ENCODE peak calls at places on chromosomes 7 and 10, in four cellular contexts. G, P, S and E are unnamed samples.

GRCh38 chr10:90326498-90327267 is 531.2 kb downstream of the HTR7 start:
- DNase-seq in G (no peak), P (no peak), S (no peak), E (no peak)

GRCh38 chr7:98703916-98704315 is 86.8 kb downstream of the NPTX2 start:
- DNase-seq in G (peak), P (no peak), S (no peak), E (no peak)

GRCh38 chr10:73910401-73910763 is 550 bp upstream of the PLAU start:
- DNase-seq in G (peak), P (no peak), S (no peak), E (no peak)

GRCh38 chr7:27132978-27133377 is 2.4 kb upstream of the HOXA4 start:
- DNase-seq in G (no peak), P (no peak), S (no peak), E (no peak)

GRCh38 chr10:110268442-110268841 is 36.3 kb downstream of the SMNDC1 start:
- DNase-seq in G (peak), P (no peak), S (no peak), E (no peak)

GRCh38 chr7:81234896-81235295 is 316.0 kb upstream of the SEMA3C start:
- DNase-seq in G (no peak), P (no peak), S (no peak), E (no peak)

GRCh38 chr7:45695249-45695995 is 121.3 kb downstream of the ADCY1 start:
- DNase-seq in G (no peak), P (no peak), S (no peak), E (no peak)

GRCh38 chr10:96857613-96858012 is 25.5 kb downstream of the LCOR start:
- DNase-seq in G (no peak), P (no peak), S (no peak), E (no peak)

GRCh38 chr10:69819713-69820506 is 18.2 kb downstream of the COL13A1 start:
- DNase-seq in G (no peak), P (no peak), S (no peak), E (no peak)

GRCh38 chr10:102710604-102711003 is 3.6 kb downstream of the ARL3 start:
- DNase-seq in G (no peak), P (no peak), S (no peak), E (no peak)

GRCh38 chr10:117551322-117552155 is 9.0 kb downstream of the EMX2 start:
- DNase-seq in G (no peak), P (no peak), S (no peak), E (no peak)

GRCh38 chr7:102454423-102454822 is 10.2 kb downstream of the ALKBH4 start:
- DNase-seq in G (no peak), P (no peak), S (no peak), E (no peak)

GRCh38 chr7:48171190-48171589 is at the start of gene ABCA13:
- DNase-seq in G (no peak), P (no peak), S (no peak), E (no peak)

GRCh38 chr10:28242560-28243204 is 60.2 kb downstream of the MPP7 start:
- DNase-seq in G (peak), P (no peak), S (no peak), E (no peak)

GRCh38 chr7:22640269-22640668 is 86.7 kb upstream of the IL6 start:
- DNase-seq in G (no peak), P (no peak), S (no peak), E (no peak)

GRCh38 chr10:28054211-28054888 is 55.5 kb upstream of the ODAD2 start:
- DNase-seq in G (no peak), P (no peak), S (no peak), E (no peak)

GRCh38 chr7:151232272-151233110 is at the start of gene CHPF2:
- DNase-seq in G (peak), P (peak), S (peak), E (peak)

GRCh38 chr7:71517940-71518339 is 386.0 kb downstream of the GALNT17 start:
- DNase-seq in G (no peak), P (no peak), S (no peak), E (no peak)

GRCh38 chr7:72069263-72069662 is 342.9 kb downstream of the CALN1 start:
- DNase-seq in G (no peak), P (no peak), S (no peak), E (no peak)

GRCh38 chr10:118013078-118013568 is 33.6 kb downstream of the RAB11FIP2 start:
- DNase-seq in G (no peak), P (no peak), S (no peak), E (peak)

GRCh38 chr10:132181691-132182425 is 4.9 kb upstream of the DPYSL4 start:
- DNase-seq in G (no peak), P (no peak), S (no peak), E (no peak)

GRCh38 chr7:7668708-7669107 is 28.2 kb downstream of the UMAD1 start:
- DNase-seq in G (no peak), P (no peak), S (no peak), E (no peak)